ENCODE peak calls at places on chromosomes 11 and 22, in ten cellular contexts. R, F, W, X, Z, L, U, Q, N and A are unnamed samples.

GRCh38 chr11:58574851-58575250 is 805 bp downstream of the LPXN start:
- DNase-seq in Z (no peak), X (no peak), Q (peak), R (no peak), U (no peak), N (no peak), W (no peak), F (peak), L (no peak), A (peak)

GRCh38 chr22:49103314-49104052 is 724.2 kb downstream of the BRD1 start:
- DNase-seq in U (peak), W (no peak), R (no peak), L (peak), X (no peak), Q (no peak), N (no peak), Z (no peak), F (no peak), A (no peak)

GRCh38 chr11:33948494-33948893 is 56.6 kb upstream of the LMO2 start:
- DNase-seq in Q (no peak), X (no peak), U (no peak), Z (no peak), F (no peak), L (no peak), R (no peak), W (no peak), N (no peak), A (no peak)

GRCh38 chr11:111846063-111846462 is 25.3 kb downstream of the ALG9 start:
- DNase-seq in R (no peak), F (peak), W (no peak), U (no peak), L (no peak), Q (peak), N (no peak), X (no peak), Z (no peak), A (peak)

GRCh38 chr11:31114437-31114836 is 255.1 kb downstream of the DCDC1 start:
- DNase-seq in U (no peak), X (no peak), F (no peak), N (no peak), L (no peak), Z (no peak), W (no peak), R (no peak), Q (no peak), A (no peak)

GRCh38 chr11:19087658-19088057 is 27.1 kb upstream of the MRGPRX2 start:
- DNase-seq in U (no peak), R (no peak), L (no peak), N (no peak), W (no peak), Q (peak), F (peak), X (no peak), Z (no peak), A (peak)

GRCh38 chr22:20137113-20137512 is 5.5 kb downstream of the ZDHHC8 start:
- DNase-seq in U (no peak), F (no peak), L (no peak), W (no peak), X (no peak), Z (no peak), Q (no peak), R (no peak), N (no peak), A (no peak)

GRCh38 chr11:21897203-21897602 is 295.7 kb upstream of the ANO5 start:
- DNase-seq in X (no peak), Z (no peak), F (no peak), Q (no peak), L (no peak), N (no peak), R (no peak), W (no peak), U (no peak), A (no peak)

GRCh38 chr11:35144103-35144741 is 5.3 kb downstream of the CD44 start:
- DNase-seq in W (no peak), L (peak), F (peak), X (peak), R (peak), Q (peak), N (no peak), Z (peak), U (no peak), A (peak)

GRCh38 chr22:26323013-26323412 is 106.0 kb upstream of the ASPHD2 start:
- DNase-seq in Q (no peak), W (no peak), Z (no peak), R (no peak), F (no peak), U (no peak), N (no peak), X (no peak), L (no peak), A (no peak)

GRCh38 chr11:79471071-79471470 is 30.2 kb upstream of the TENM4 start:
- DNase-seq in R (no peak), Q (no peak), F (no peak), N (no peak), U (no peak), X (no peak), Z (no peak), L (no peak), W (no peak), A (no peak)

GRCh38 chr11:46307785-46308341 is 30.4 kb downstream of the CREB3L1 start:
- DNase-seq in F (no peak), Q (no peak), X (no peak), U (no peak), R (no peak), L (no peak), N (no peak), W (no peak), Z (no peak), A (no peak)

GRCh38 chr22:20615021-20615420 is 107.6 kb downstream of the MED15 start:
- DNase-seq in L (no peak), N (no peak), F (no peak), Z (no peak), X (no peak), R (no peak), U (no peak), Q (peak), W (no peak), A (no peak)

GRCh38 chr11:103994111-103994510 is 42.3 kb upstream of the DDI1 start:
- DNase-seq in N (no peak), U (no peak), F (no peak), X (no peak), W (no peak), Z (no peak), Q (no peak), L (no peak), R (no peak), A (peak)

GRCh38 chr11:117814766-117815261 is 9.7 kb downstream of the FXYD2 start:
- DNase-seq in X (peak), R (peak), U (peak), L (peak), N (peak), Z (no peak), Q (no peak), F (no peak), W (no peak), A (no peak)

GRCh38 chr11:70298243-70298915 is 27.9 kb downstream of the PPFIA1 start:
- DNase-seq in W (no peak), Q (no peak), N (no peak), U (peak), X (no peak), L (no peak), R (no peak), Z (no peak), F (peak), A (peak)

GRCh38 chr11:108592591-108593213 is 866 bp downstream of the EXPH5 start:
- DNase-seq in R (peak), L (peak), W (no peak), Q (no peak), Z (no peak), U (no peak), X (peak), F (no peak), N (peak), A (no peak)

GRCh38 chr22:49021926-49022815 is 805.5 kb downstream of the BRD1 start:
- DNase-seq in X (no peak), L (peak), Z (no peak), U (peak), N (no peak), F (no peak), Q (no peak), R (no peak), W (no peak), A (no peak)

GRCh38 chr11:111299111-111300026 is 1.0 kb downstream of the POU2AF3 start:
- DNase-seq in N (no peak), U (peak), L (peak), X (peak), R (peak), F (peak), W (peak), Z (no peak), Q (no peak), A (peak)

GRCh38 chr11:46675288-46675851 is 25.0 kb downstream of the ARHGAP1 start:
- DNase-seq in U (peak), Z (no peak), W (peak), F (peak), N (no peak), L (peak), R (peak), Q (peak), X (peak), A (peak)

GRCh38 chr11:116501728-116502127 is 271.1 kb downstream of the BUD13 start:
- DNase-seq in L (no peak), U (no peak), F (no peak), W (no peak), N (no peak), R (no peak), Z (no peak), X (no peak), Q (no peak), A (no peak)

GRCh38 chr11:116502641-116503061 is 270.1 kb downstream of the BUD13 start:
- DNase-seq in X (no peak), L (no peak), W (no peak), N (no peak), U (no peak), F (no peak), R (no peak), Z (no peak), Q (no peak), A (no peak)

GRCh38 chr11:116505466-116506247 is 267.1 kb downstream of the BUD13 start:
- DNase-seq in L (no peak), Z (no peak), F (no peak), Q (no peak), N (no peak), U (no peak), R (no peak), X (no peak), W (no peak), A (no peak)

GRCh38 chr11:116504541-116505149 is 268.1 kb downstream of the BUD13 start:
- DNase-seq in Q (no peak), W (no peak), R (no peak), N (no peak), X (no peak), F (no peak), Z (no peak), U (no peak), L (no peak), A (no peak)

DNA sequence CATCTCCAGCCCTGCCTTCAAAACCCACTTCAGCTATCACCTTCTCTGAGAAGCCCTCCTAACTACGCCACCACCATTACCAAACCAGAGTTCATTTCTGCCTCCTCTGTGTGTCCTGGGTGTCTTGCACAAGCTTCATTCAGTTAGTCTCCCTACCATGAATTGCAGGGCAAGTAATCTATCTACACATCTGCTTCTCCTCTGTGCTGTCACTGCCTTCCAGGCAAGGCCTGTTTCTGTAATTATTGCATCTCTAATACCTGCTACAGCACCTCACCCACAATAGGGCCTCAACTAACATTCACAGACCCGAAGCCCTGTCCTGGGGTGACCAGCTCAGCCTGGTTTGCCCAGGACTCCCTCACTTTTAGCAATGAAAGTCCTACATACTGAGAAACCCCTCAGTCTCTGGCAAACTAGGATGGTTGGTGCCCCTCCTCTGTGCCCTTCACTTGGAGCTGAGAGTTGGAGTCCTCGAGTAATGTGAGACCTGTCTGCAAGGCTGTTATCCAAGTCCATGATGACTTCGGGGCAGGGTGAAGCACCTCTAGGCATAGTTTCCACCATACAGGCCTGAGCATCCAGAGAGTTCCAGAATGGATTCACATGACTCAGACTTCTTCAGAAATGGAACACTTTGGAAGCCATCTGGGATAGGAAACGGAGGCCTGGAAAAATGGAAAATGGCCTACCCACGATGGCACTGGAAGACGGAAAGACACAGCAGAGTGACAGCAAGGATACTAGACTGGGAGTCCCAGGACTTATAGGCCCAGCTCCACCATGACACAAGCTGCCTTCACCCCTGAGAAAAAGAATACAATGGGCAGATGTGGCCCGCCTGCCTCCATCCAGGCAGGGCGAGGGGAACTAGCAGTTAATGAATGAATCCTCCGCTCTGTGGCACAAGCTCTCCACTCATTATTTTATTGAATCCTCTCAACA is 269.3 kb downstream of the BUD13 start:
- DNase-seq in X (no peak), U (no peak), L (no peak), N (no peak), R (no peak), Q (no peak), W (no peak), Z (no peak), F (no peak), A (no peak)
- H3K4me3 ChIP-seq in X (no peak), U (no peak), L (no peak), N (no peak), R (no peak), Q (no peak), W (no peak), Z (no peak), F (no peak), A (no peak)

GRCh38 chr11:37230865-37231264 is 632.8 kb upstream of the RAG2 start:
- DNase-seq in R (no peak), Q (no peak), N (no peak), W (no peak), L (no peak), F (no peak), U (no peak), X (no peak), Z (no peak), A (no peak)
- TF ChIP-seq CTCF in R (no peak), Q (no peak), N (no peak), W (no peak), L (no peak), F (no peak), U (no peak), X (no peak), Z (no peak), A (no peak)

GRCh38 chr11:72244317-72245231 is 598 bp upstream of the PHOX2A start:
- DNase-seq in Q (no peak), R (no peak), X (no peak), N (no peak), Z (no peak), L (peak), W (no peak), U (no peak), F (no peak), A (no peak)
- H3K4me3 ChIP-seq in Q (no peak), R (peak), X (no peak), N (no peak), Z (peak), L (peak), W (no peak), U (no peak), F (peak), A (no peak)

GRCh38 chr22:44181912-44182590 is 1.3 kb downstream of the PARVG start:
- DNase-seq in Z (no peak), L (peak), N (no peak), X (no peak), W (no peak), Q (no peak), F (no peak), U (no peak), R (no peak), A (no peak)
- TF ChIP-seq CTCF in Z (no peak), L (no peak), N (no peak), X (no peak), W (no peak), Q (no peak), F (no peak), U (no peak), R (no peak), A (no peak)

DNA sequence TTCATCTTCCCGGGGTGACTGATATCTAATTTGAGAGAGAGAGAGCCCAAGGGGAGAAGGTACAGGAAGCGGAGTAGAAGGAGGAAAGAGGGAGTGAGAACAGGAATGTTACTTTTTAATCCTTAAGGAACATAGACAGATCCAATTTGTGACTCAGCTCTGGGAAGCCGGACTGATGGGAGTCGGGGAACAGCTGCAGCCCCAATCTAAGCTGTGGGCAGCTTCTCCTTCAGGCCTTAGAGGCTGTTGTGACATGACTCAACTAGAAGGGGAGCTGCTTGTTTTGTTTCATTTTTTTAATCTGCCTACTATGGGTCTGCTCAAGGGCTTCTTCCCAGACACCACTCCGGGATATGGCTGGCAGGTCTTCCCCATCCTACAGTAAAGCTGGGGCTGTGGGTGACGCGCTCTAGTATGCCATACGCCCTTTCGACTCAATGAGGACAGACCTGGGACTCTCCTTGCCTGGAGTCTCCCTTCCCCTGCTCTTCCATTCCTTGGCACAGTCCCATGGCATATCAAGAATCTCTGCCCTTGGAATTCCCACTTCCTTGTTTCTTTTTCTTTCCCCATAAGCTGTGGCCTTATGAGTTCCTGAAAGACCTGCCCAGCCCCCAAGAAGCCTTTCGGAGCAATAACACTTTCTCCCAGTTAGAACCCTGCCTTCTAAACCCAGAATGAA is 103.3 kb upstream of the AKIP1 start:
- DNase-seq in L (no peak), X (peak), R (peak), F (peak), Q (peak), U (peak), N (no peak), Z (peak), W (no peak), A (peak)
- H3K4me3 ChIP-seq in L (peak), X (peak), R (peak), F (no peak), Q (peak), U (peak), N (no peak), Z (peak), W (no peak), A (peak)

GRCh38 chr11:62393735-62394134 is 25.1 kb upstream of the SCGB1A1 start:
- DNase-seq in F (no peak), R (no peak), X (no peak), U (no peak), Z (no peak), Q (no peak), N (no peak), L (peak), W (no peak), A (no peak)
- TF ChIP-seq CTCF in F (no peak), R (no peak), X (no peak), U (no peak), Z (no peak), Q (no peak), N (no peak), L (no peak), W (no peak), A (no peak)

GRCh38 chr22:35971418-35972119 is 57.1 kb downstream of the RBFOX2 start:
- DNase-seq in L (no peak), Q (no peak), X (no peak), F (peak), R (no peak), U (no peak), Z (peak), W (no peak), N (no peak), A (peak)
- H3K4me3 ChIP-seq in L (no peak), Q (no peak), X (no peak), F (no peak), R (no peak), U (no peak), Z (peak), W (no peak), N (no peak), A (peak)

DNA sequence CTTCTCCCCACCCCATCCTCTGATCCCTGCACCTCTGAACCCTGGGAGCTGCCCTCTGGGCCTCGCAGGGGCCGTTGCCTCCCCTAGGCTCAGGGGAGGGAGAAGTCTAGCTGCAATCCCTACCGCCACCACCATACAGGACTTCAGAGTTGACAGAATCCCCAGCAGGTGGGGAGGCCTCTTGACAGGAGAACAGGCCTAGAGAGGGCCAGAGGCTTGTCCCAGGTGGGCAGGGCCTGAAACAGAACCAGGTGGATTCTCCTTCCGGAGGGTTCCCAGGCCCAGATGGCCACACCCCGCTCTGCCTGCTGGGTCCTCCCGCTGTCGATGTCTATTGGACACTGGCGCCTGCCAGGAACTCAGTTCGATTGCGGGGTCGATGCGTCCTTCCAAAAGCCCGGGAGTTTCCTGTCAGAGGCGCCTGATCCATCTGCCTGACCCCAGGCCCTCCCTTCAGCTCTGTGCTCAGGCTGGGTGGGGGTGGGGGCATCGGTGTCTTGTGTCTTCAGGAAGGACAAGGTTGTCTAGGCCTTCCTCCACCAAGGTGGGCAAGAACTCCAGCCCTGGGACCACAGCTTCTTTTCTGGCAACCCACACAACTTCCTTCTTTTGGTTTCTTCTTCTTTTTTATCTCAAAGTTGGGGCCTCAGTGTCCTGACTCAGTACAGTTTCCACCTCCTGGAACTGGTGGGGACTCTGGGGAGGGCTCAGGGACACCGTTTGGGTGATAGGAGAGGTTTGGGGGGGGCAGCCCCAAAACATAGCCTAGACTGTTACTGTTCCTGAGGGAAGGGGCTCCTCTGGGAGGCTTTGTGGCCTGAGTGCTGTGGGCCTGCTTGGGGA is 6.4 kb downstream of the STARD10 start:
- DNase-seq in N (peak), W (peak), F (no peak), R (no peak), Q (no peak), X (peak), U (no peak), L (no peak), Z (no peak), A (no peak)
- TF ChIP-seq CTCF in N (peak), W (no peak), F (no peak), R (no peak), Q (peak), X (peak), U (no peak), L (peak), Z (peak), A (peak)

DNA sequence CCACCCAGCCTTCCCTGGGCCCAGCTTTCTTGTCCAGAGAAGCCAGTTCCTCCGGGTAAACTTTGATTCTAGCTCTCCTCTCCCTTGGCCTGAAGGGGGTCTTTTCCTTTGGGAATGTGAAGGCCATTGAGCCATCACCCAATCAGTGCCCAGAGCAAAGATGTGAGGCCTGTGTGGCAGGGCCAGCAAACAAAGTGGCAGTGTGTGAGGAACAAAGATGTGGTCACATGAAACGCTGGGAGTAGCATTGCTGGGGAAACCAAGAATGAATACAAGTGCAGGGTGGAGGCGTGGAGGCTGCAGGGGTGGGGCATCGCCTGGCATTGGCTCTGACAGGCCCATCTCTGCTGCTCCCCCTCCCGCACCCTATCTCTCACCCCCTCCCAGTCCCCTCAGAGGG is 91.9 kb upstream of the BID start:
- DNase-seq in Q (no peak), U (no peak), W (no peak), X (no peak), R (no peak), L (no peak), F (no peak), Z (no peak), N (no peak), A (no peak)
- H3K4me3 ChIP-seq in Q (no peak), U (no peak), W (no peak), X (no peak), R (no peak), L (no peak), F (no peak), Z (no peak), N (no peak), A (no peak)

GRCh38 chr11:57260937-57261783 is 24.1 kb upstream of the APLNR start:
- DNase-seq in U (no peak), N (no peak), Z (no peak), F (no peak), W (no peak), R (no peak), L (no peak), X (no peak), Q (no peak), A (no peak)
- TF ChIP-seq CTCF in U (no peak), N (no peak), Z (no peak), F (no peak), W (no peak), R (no peak), L (no peak), X (no peak), Q (no peak), A (no peak)